ENCODE peak calls at places on chromosomes 13 and 19, in nine cellular contexts. M, P, V, Z, J, H, B, R and A are unnamed samples.

GRCh38 chr19:35247526-35248309 is 1.1 kb upstream of the LSR start:
- DNase-seq in M (no peak), P (peak), V (no peak), Z (no peak), J (peak), H (no peak), B (peak), R (peak), A (no peak)

GRCh38 chr19:29211562-29212416 is 1.2 kb downstream of the UQCRFS1 start:
- DNase-seq in M (no peak), P (no peak), V (no peak), Z (no peak), J (no peak), H (no peak), B (peak), R (no peak), A (peak)

GRCh38 chr19:19345232-19345631 is 24.6 kb downstream of the MAU2 start:
- DNase-seq in M (no peak), P (no peak), V (no peak), Z (no peak), J (no peak), H (no peak), B (no peak), R (no peak), A (no peak)

GRCh38 chr13:54373211-54373610 is 1344.6 kb downstream of the OLFM4 start:
- DNase-seq in M (no peak), P (no peak), V (no peak), Z (no peak), J (no peak), H (no peak), B (peak), R (no peak), A (no peak)

GRCh38 chr13:111326981-111327642 is 6.7 kb downstream of the TEX29 start:
- DNase-seq in M (no peak), P (no peak), V (no peak), Z (no peak), J (no peak), H (no peak), B (no peak), R (no peak), A (no peak)

GRCh38 chr19:58543826-58544590 is at the start of gene TRIM28:
- DNase-seq in M (peak), P (peak), V (peak), Z (peak), J (peak), H (peak), B (peak), R (peak), A (peak)

GRCh38 chr13:110593430-110594130 is 21.8 kb upstream of the NAXD start:
- DNase-seq in M (no peak), P (peak), V (no peak), Z (no peak), J (no peak), H (no peak), B (peak), R (no peak), A (peak)

GRCh38 chr13:99027260-99027659 is 49.4 kb upstream of the DOCK9 start:
- DNase-seq in M (no peak), P (no peak), V (no peak), Z (no peak), J (no peak), H (no peak), B (no peak), R (no peak), A (no peak)

GRCh38 chr13:102289606-102290005 is 112.2 kb downstream of the FGF14 start:
- DNase-seq in M (no peak), P (no peak), V (no peak), Z (no peak), J (no peak), H (no peak), B (no peak), R (no peak), A (no peak)

GRCh38 chr13:97855570-97855970 is 97.9 kb upstream of the IPO5 start:
- DNase-seq in M (peak), P (peak), V (no peak), Z (no peak), J (no peak), H (no peak), B (peak), R (no peak), A (peak)

GRCh38 chr13:60012503-60012902 is 151.2 kb downstream of the DIAPH3 start:
- DNase-seq in M (no peak), P (no peak), V (no peak), Z (no peak), J (peak), H (no peak), B (no peak), R (no peak), A (no peak)

GRCh38 chr19:55390461-55390880 is 4.7 kb downstream of the RPL28 start:
- DNase-seq in M (no peak), P (no peak), V (no peak), Z (no peak), J (no peak), H (no peak), B (peak), R (no peak), A (no peak)

GRCh38 chr13:48214519-48215121 is 18.4 kb upstream of the ITM2B start:
- DNase-seq in M (no peak), P (no peak), V (no peak), Z (no peak), J (no peak), H (no peak), B (no peak), R (no peak), A (no peak)

GRCh38 chr13:41648314-41648935 is 191.1 kb downstream of the RGCC start:
- DNase-seq in M (no peak), P (no peak), V (no peak), Z (no peak), J (no peak), H (no peak), B (peak), R (no peak), A (peak)

GRCh38 chr13:30038884-30039283 is 188.5 kb upstream of the UBL3 start:
- DNase-seq in M (no peak), P (no peak), V (no peak), Z (no peak), J (no peak), H (no peak), B (no peak), R (no peak), A (no peak)
- TF ChIP-seq CTCF in M (peak), P (no peak), V (no peak), Z (no peak), J (no peak), H (no peak), B (no peak), R (no peak), A (peak)

GRCh38 chr19:1268392-1269064 is 604 bp upstream of the CIRBP start:
- DNase-seq in M (no peak), P (peak), V (no peak), Z (no peak), J (no peak), H (no peak), B (no peak), R (no peak), A (no peak)
- H3K4me3 ChIP-seq in M (no peak), P (no peak), V (peak), Z (peak), J (no peak), H (peak), B (peak), R (peak), A (no peak)

DNA sequence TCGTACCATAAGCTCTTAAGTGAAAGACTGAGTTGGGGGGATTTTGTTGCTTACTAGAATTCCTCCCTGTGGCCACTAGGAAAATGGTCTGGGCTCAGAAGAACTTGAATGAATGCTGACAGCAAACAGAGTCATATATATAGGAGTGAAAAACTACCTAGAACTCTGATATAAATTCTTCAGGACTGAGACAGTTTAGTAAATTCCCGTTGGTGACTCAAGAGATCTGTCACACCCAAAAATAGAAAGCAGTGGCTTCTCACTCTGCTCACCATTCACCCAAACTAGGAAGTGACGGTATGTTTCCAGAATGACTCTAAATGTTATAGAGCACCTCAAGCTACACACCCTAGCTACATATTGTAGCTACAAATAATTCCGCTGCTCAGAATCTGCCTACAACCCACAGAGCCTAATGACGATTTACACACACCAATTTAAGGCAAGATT is 116.2 kb downstream of the TBC1D4 start:
- DNase-seq in M (peak), P (no peak), V (no peak), Z (no peak), J (no peak), H (no peak), B (peak), R (no peak), A (peak)
- TF ChIP-seq CTCF in M (peak), P (no peak), V (no peak), Z (no peak), J (no peak), H (no peak), B (no peak), R (no peak), A (no peak)

DNA sequence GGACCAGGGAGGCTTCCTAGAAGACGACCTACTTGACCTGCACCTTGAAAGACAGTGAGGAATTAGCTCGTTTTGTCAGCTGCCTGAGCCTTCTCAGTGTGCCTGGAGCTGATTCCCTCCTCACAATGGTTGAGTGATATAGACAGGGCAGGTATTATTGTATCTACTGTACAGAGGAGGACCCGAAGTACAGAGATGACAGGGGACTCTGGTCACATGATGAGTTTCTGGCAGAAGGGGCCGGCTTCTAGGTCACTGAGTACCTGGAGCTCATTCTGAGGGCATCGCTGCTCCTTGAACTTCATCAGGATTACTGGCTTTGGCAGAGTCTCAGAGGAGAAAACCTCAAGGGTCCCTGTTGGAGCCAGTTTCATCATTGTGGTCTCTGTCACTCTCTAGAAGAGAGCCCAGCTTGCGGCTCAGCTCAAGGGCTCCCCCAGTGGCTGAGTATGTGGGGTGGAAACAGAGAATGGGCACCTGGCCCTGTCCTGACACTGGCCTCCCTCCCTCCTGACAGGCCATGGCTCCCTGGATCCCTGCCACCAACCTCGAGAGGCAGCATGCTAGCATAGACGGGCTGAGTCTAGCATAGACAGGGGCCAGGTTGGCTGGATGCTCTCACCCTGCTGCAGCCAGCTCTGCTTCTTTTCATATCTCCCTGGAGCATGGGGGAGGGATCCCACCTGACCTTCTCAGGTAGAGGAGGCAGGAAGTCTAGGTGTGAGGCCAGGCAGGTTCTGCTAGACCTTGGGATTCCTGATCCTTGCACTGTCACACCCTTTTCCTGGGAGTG is 38.7 kb downstream of the NFIX start:
- DNase-seq in M (no peak), P (no peak), V (peak), Z (no peak), J (peak), H (no peak), B (peak), R (peak), A (peak)
- H3K4me3 ChIP-seq in M (no peak), P (no peak), V (no peak), Z (peak), J (no peak), H (no peak), B (no peak), R (no peak), A (no peak)